ENCODE peak calls at places on chromosomes 5 and 9, in seven cellular contexts. One of them, this sample, is unnamed.

GRCh38 chr9:4574657-4575243 is 84.5 kb downstream of the SLC1A1 start:
- DNase-seq in H9: no peak
- DNase-seq in SJCRH30: no peak
- DNase-seq in heart left ventricle: no peak
- DNase-seq in NCI-H226: no peak
- DNase-seq in NCI-H1092 treated with DMSO at 0.1 percent for 48 hours: no peak
- DNase-seq in NCI-H2107: no peak
- DNase-seq in this sample: no peak

GRCh38 chr5:56176155-56176798 is 56.9 kb downstream of the ANKRD55 start:
- DNase-seq in H9: no peak
- DNase-seq in SJCRH30: no peak
- DNase-seq in heart left ventricle: peak
- DNase-seq in NCI-H226: no peak
- DNase-seq in NCI-H1092 treated with DMSO at 0.1 percent for 48 hours: no peak
- DNase-seq in NCI-H2107: no peak
- DNase-seq in this sample: no peak

GRCh38 chr5:44536650-44537260 is 147.5 kb upstream of the FGF10 start:
- DNase-seq in H9: peak
- DNase-seq in SJCRH30: peak
- DNase-seq in heart left ventricle: no peak
- DNase-seq in NCI-H226: peak
- DNase-seq in NCI-H1092 treated with DMSO at 0.1 percent for 48 hours: peak
- DNase-seq in NCI-H2107: peak
- DNase-seq in this sample: no peak

GRCh38 chr9:74963043-74963442 is 10.3 kb upstream of the C9orf40 start:
- DNase-seq in H9: no peak
- DNase-seq in SJCRH30: no peak
- DNase-seq in heart left ventricle: no peak
- DNase-seq in NCI-H226: no peak
- DNase-seq in NCI-H1092 treated with DMSO at 0.1 percent for 48 hours: no peak
- DNase-seq in NCI-H2107: no peak
- DNase-seq in this sample: no peak

GRCh38 chr5:23446436-23446835 is 61.0 kb upstream of the PRDM9 start:
- DNase-seq in H9: no peak
- DNase-seq in SJCRH30: peak
- DNase-seq in heart left ventricle: no peak
- DNase-seq in NCI-H226: peak
- DNase-seq in NCI-H1092 treated with DMSO at 0.1 percent for 48 hours: no peak
- DNase-seq in NCI-H2107: no peak
- DNase-seq in this sample: no peak

GRCh38 chr5:126806-127205 is 34.8 kb downstream of the PLEKHG4B start:
- DNase-seq in H9: peak
- DNase-seq in SJCRH30: no peak
- DNase-seq in heart left ventricle: no peak
- DNase-seq in NCI-H226: no peak
- DNase-seq in NCI-H1092 treated with DMSO at 0.1 percent for 48 hours: no peak
- DNase-seq in NCI-H2107: no peak
- DNase-seq in this sample: no peak

GRCh38 chr9:115359011-115359780 is 241.2 kb upstream of the TNC start:
- DNase-seq in H9: no peak
- DNase-seq in SJCRH30: no peak
- DNase-seq in heart left ventricle: no peak
- DNase-seq in NCI-H226: no peak
- DNase-seq in NCI-H1092 treated with DMSO at 0.1 percent for 48 hours: no peak
- DNase-seq in NCI-H2107: no peak
- DNase-seq in this sample: no peak

GRCh38 chr9:134683714-134684374 is 42.2 kb downstream of the COL5A1 start:
- DNase-seq in H9: no peak
- DNase-seq in SJCRH30: no peak
- DNase-seq in heart left ventricle: no peak
- DNase-seq in NCI-H226: no peak
- DNase-seq in NCI-H1092 treated with DMSO at 0.1 percent for 48 hours: no peak
- DNase-seq in NCI-H2107: no peak
- DNase-seq in this sample: no peak

GRCh38 chr5:160198148-160198545 is 31.2 kb upstream of the FABP6 start:
- DNase-seq in H9: peak
- DNase-seq in SJCRH30: no peak
- DNase-seq in heart left ventricle: no peak
- DNase-seq in NCI-H226: no peak
- DNase-seq in NCI-H1092 treated with DMSO at 0.1 percent for 48 hours: no peak
- DNase-seq in NCI-H2107: no peak
- DNase-seq in this sample: no peak

GRCh38 chr9:35844628-35845301 is 15.7 kb downstream of the TMEM8B start:
- DNase-seq in H9: no peak
- DNase-seq in SJCRH30: no peak
- DNase-seq in heart left ventricle: no peak
- DNase-seq in NCI-H226: peak
- DNase-seq in NCI-H1092 treated with DMSO at 0.1 percent for 48 hours: no peak
- DNase-seq in NCI-H2107: no peak
- DNase-seq in this sample: no peak

GRCh38 chr9:79807966-79808365 is 236.2 kb downstream of the TLE4 start:
- DNase-seq in H9: no peak
- DNase-seq in SJCRH30: peak
- DNase-seq in heart left ventricle: no peak
- DNase-seq in NCI-H226: no peak
- DNase-seq in NCI-H1092 treated with DMSO at 0.1 percent for 48 hours: no peak
- DNase-seq in NCI-H2107: no peak
- DNase-seq in this sample: no peak

GRCh38 chr5:65808261-65808741 is 86.3 kb downstream of the NLN start:
- DNase-seq in H9: no peak
- DNase-seq in SJCRH30: no peak
- DNase-seq in heart left ventricle: no peak
- DNase-seq in NCI-H226: no peak
- DNase-seq in NCI-H1092 treated with DMSO at 0.1 percent for 48 hours: no peak
- DNase-seq in NCI-H2107: no peak
- DNase-seq in this sample: no peak